ENCODE peak calls at places on chromosomes 7 and 10, in five cellular contexts. K, A, Z, G and V are unnamed samples.

GRCh38 chr7:45055016-45055415 is 33.8 kb downstream of the NACAD start:
- DNase-seq in K (no peak), A (no peak), Z (no peak), G (peak), V (no peak)

GRCh38 chr7:36231406-36231805 is 78.4 kb downstream of the EEPD1 start:
- DNase-seq in K (no peak), A (no peak), Z (no peak), G (no peak), V (no peak)

GRCh38 chr7:100687740-100688592 is 6.1 kb downstream of the GIGYF1 start:
- DNase-seq in K (no peak), A (no peak), Z (no peak), G (no peak), V (no peak)

GRCh38 chr10:97781541-97782331 is 9.9 kb upstream of the SFRP5 start:
- DNase-seq in K (no peak), A (no peak), Z (no peak), G (no peak), V (no peak)

GRCh38 chr7:46257766-46258448 is 336.8 kb upstream of the IGFBP3 start:
- DNase-seq in K (no peak), A (no peak), Z (no peak), G (peak), V (no peak)

GRCh38 chr7:50608196-50608906 is 43.1 kb upstream of the DDC start:
- DNase-seq in K (no peak), A (no peak), Z (no peak), G (no peak), V (no peak)

GRCh38 chr7:127655720-127656119 is 3.7 kb downstream of the SND1 start:
- DNase-seq in K (no peak), A (no peak), Z (no peak), G (no peak), V (no peak)

GRCh38 chr10:128518000-128518399 is 391.8 kb upstream of the MKI67 start:
- DNase-seq in K (no peak), A (no peak), Z (no peak), G (no peak), V (no peak)

GRCh38 chr7:130352335-130353074 is 7.9 kb downstream of the CPA5 start:
- DNase-seq in K (no peak), A (no peak), Z (no peak), G (peak), V (no peak)

GRCh38 chr10:61323757-61324156 is 129.4 kb downstream of the TMEM26 start:
- DNase-seq in K (no peak), A (no peak), Z (no peak), G (no peak), V (no peak)

GRCh38 chr10:91820144-91820543 is 21.9 kb downstream of the TNKS2 start:
- DNase-seq in K (no peak), A (no peak), Z (no peak), G (no peak), V (no peak)

GRCh38 chr7:131843862-131844261 is 287.4 kb upstream of the PODXL start:
- DNase-seq in K (no peak), A (no peak), Z (no peak), G (peak), V (no peak)

GRCh38 chr10:74923556-74923955 is 97.2 kb downstream of the KAT6B start:
- DNase-seq in K (peak), A (peak), Z (no peak), G (peak), V (no peak)

GRCh38 chr10:126013489-126014281 is 117.3 kb downstream of the FANK1 start:
- DNase-seq in K (no peak), A (no peak), Z (no peak), G (peak), V (no peak)

GRCh38 chr10:122323188-122323587 is 51.3 kb upstream of the PLEKHA1 start:
- DNase-seq in K (no peak), A (no peak), Z (no peak), G (no peak), V (no peak)

GRCh38 chr10:114239117-114239993 is at the start of gene VWA2:
- DNase-seq in K (no peak), A (peak), Z (no peak), G (no peak), V (no peak)

GRCh38 chr10:79112898-79113431 is 44.2 kb downstream of the ZMIZ1 start:
- DNase-seq in K (no peak), A (peak), Z (no peak), G (peak), V (no peak)

GRCh38 chr10:80277016-80277415 is 12.4 kb downstream of the MAT1A start:
- DNase-seq in K (no peak), A (no peak), Z (no peak), G (no peak), V (no peak)

GRCh38 chr7:16396766-16397496 is 24.4 kb downstream of the CRPPA start:
- DNase-seq in K (no peak), A (no peak), Z (no peak), G (no peak), V (no peak)

GRCh38 chr10:121664671-121665070 is 66.4 kb upstream of the FGFR2 start:
- DNase-seq in K (no peak), A (no peak), Z (no peak), G (no peak), V (no peak)

GRCh38 chr10:98318861-98319260 is 50.9 kb upstream of the LOXL4 start:
- DNase-seq in K (no peak), A (no peak), Z (no peak), G (no peak), V (no peak)

GRCh38 chr7:30727061-30727945 is 24.6 kb upstream of the INMT start:
- DNase-seq in K (no peak), A (no peak), Z (no peak), G (no peak), V (no peak)

GRCh38 chr7:132150711-132151110 is 425.6 kb downstream of the PLXNA4 start:
- DNase-seq in K (no peak), A (no peak), Z (no peak), G (no peak), V (no peak)

GRCh38 chr10:133100706-133101463 is 13.2 kb downstream of the ADGRA1 start:
- DNase-seq in K (peak), A (no peak), Z (no peak), G (no peak), V (no peak)

GRCh38 chr10:61786728-61787127 is 114.8 kb upstream of the ARID5B start:
- DNase-seq in K (no peak), A (no peak), Z (peak), G (peak), V (peak)

GRCh38 chr7:42678315-42678714 is 233.6 kb downstream of the C7orf25 start:
- DNase-seq in K (no peak), A (no peak), Z (no peak), G (no peak), V (no peak)

GRCh38 chr7:155526225-155526624 is 20.1 kb downstream of the CNPY1 start:
- DNase-seq in K (no peak), A (no peak), Z (no peak), G (no peak), V (no peak)

GRCh38 chr10:88293073-88293472 is 290.0 kb downstream of the RNLS start:
- DNase-seq in K (no peak), A (no peak), Z (no peak), G (peak), V (no peak)